ENCODE peak calls at places on chromosomes 6 and 20, in six cellular contexts. L is psoas muscle, G is esophagus squamous epithelium, K is Peyer's patch, F is uterus, O is PC-9. Y is an unnamed sample.
A peak's percentile ranks its signal among the peaks of the same experiment; 100 is the strongest.

GRCh38 chr6:143059616-143060353 is 904 bp upstream of the AIG1 start:
- DNase-seq in O (peak; percentile 64), G (no peak), K (peak; percentile 62), L (peak; percentile 23), F (no peak), Y (no peak)

GRCh38 chr20:2839732-2840137 is 720 bp downstream of the PCED1A start:
- DNase-seq in K (no peak), F (no peak), L (no peak), G (no peak), O (no peak), Y (no peak)

GRCh38 chr6:37819802-37820712 is 530 bp downstream of the ZFAND3 start:
- DNase-seq in K (peak; percentile 65), G (no peak), O (peak; percentile 39), L (peak; percentile 68), F (peak; percentile 49), Y (peak; percentile 79)

GRCh38 chr20:59785986-59786753 is 147.3 kb downstream of the SYCP2 start:
- DNase-seq in F (no peak), K (no peak), L (no peak), O (no peak), G (no peak), Y (no peak)

GRCh38 chr20:35556871-35557270 is 15.0 kb downstream of the ERGIC3 start:
- DNase-seq in F (no peak), K (no peak), O (no peak), L (no peak), G (no peak), Y (no peak)

GRCh38 chr20:60294627-60295026 is 336.4 kb downstream of the CDH26 start:
- DNase-seq in F (no peak), O (no peak), K (no peak), L (no peak), G (no peak), Y (no peak)

GRCh38 chr6:158032354-158032733 is 50.7 kb downstream of the SYNJ2 start:
- DNase-seq in O (no peak), G (no peak), L (no peak), K (no peak), F (no peak), Y (peak; percentile 28)

GRCh38 chr6:107132330-107132954 is 17.1 kb upstream of the BEND3 start:
- DNase-seq in L (no peak), O (peak; percentile 46), F (no peak), G (no peak), K (no peak), Y (no peak)

GRCh38 chr20:45779011-45779915 is 12.4 kb downstream of the WFDC3 start:
- DNase-seq in O (peak; percentile 96), F (peak; percentile 93), K (peak; percentile 79), G (no peak), L (peak; percentile 85), Y (peak; percentile 89)

GRCh38 chr20:10652660-10653191 is 21.1 kb downstream of the JAG1 start:
- DNase-seq in G (no peak), F (no peak), L (no peak), K (no peak), O (no peak), Y (no peak)

GRCh38 chr6:105449756-105450390 is 47.0 kb upstream of the PREP start:
- DNase-seq in L (no peak), G (no peak), F (no peak), O (no peak), K (no peak), Y (no peak)

GRCh38 chr6:6689413-6690143 is 101.1 kb downstream of the LY86 start:
- DNase-seq in L (no peak), G (no peak), O (no peak), F (no peak), K (no peak), Y (no peak)

GRCh38 chr6:81894286-81894685 is 141.8 kb upstream of the TENT5A start:
- DNase-seq in O (no peak), K (no peak), F (no peak), L (no peak), G (no peak), Y (no peak)

GRCh38 chr20:2690718-2691117 is 1.9 kb upstream of the EBF4 start:
- DNase-seq in F (no peak), G (no peak), K (no peak), L (no peak), O (no peak), Y (no peak)

GRCh38 chr6:15329154-15329781 is 83.4 kb downstream of the JARID2 start:
- DNase-seq in G (no peak), O (no peak), F (no peak), L (no peak), K (no peak), Y (no peak)

GRCh38 chr6:52409499-52409898 is 10.6 kb upstream of the EFHC1 start:
- DNase-seq in O (no peak), F (no peak), K (no peak), G (no peak), L (no peak), Y (no peak)
- H3K27ac ChIP-seq in O (no peak overlapping the region), F (no peak overlapping the region), K (no peak overlapping the region), G (no peak overlapping the region), L (no peak overlapping the region), Y (no peak overlapping the region)

GRCh38 chr20:43507150-43508080 is at the start of gene L3MBTL1:
- DNase-seq in L (peak; percentile 38), O (peak; percentile 80), K (peak; percentile 53), F (no peak), G (no peak), Y (peak; percentile 74)
- H3K4me3 ChIP-seq in L (peak within 1 kb of the TSS; percentile 69), O (peak within 1 kb of the TSS; percentile 97), K (peak within 1 kb of the TSS; percentile 70), F (peak within 1 kb of the TSS; percentile 31), G (peak within 1 kb of the TSS; percentile 80), Y (peak within 1 kb of the TSS; percentile 66)

DNA sequence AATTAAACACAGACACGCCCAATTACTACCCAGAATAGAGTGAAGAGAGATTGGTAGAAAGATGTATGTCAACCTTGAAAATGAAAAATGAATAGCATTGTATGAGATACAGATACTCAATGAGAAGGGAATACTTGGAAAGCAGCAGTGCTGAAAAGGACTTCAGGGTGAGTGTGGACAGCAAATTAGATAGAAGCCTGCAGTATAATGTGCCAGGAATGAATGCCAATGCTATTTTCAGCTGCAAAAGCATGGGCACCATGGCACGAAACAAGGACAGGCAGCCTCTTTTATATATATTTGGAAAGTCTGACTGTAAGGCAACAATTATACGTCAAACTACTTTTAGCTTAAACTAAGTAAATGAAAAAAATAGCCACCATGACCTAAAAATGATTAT is 118.2 kb downstream of the PTCHD4 start:
- DNase-seq in K (no peak), O (no peak), G (no peak), L (no peak), F (no peak), Y (no peak)
- TF ChIP-seq CTCF in K (no peak), O (no peak), G (no peak), L (no peak), F (no peak), Y (no peak)

GRCh38 chr6:31579119-31579505 is 3.1 kb downstream of the LTB start:
- DNase-seq in L (no peak), K (no peak), G (no peak), O (no peak), F (no peak), Y (no peak)

GRCh38 chr6:31581511-31582229 is 554 bp downstream of the LTB start:
- DNase-seq in G (no peak), K (peak; percentile 68), O (no peak), L (no peak), F (no peak), Y (no peak)

GRCh38 chr6:31580807-31581437 is 1.3 kb downstream of the LTB start:
- DNase-seq in G (no peak), L (peak; percentile 91), O (peak; percentile 80), F (peak; percentile 88), K (peak; percentile 96), Y (peak; percentile 94)

GRCh38 chr6:31579546-31580445 is 2.4 kb downstream of the LTB start:
- DNase-seq in O (no peak), K (no peak), L (no peak), G (no peak), F (no peak), Y (no peak)

GRCh38 chr6:31580446-31580755 is 1.8 kb downstream of the LTB start:
- DNase-seq in O (no peak), L (no peak), K (no peak), F (no peak), G (no peak), Y (no peak)
- H3K27ac ChIP-seq in O (no peak overlapping the region), L (peak overlapping the region; percentile 75), K (peak overlapping the region; percentile 85), F (peak overlapping the region; percentile 92), G (peak overlapping the region; percentile 88), Y (peak overlapping the region; percentile 84)